ENCODE peak calls at places on chromosomes 13 and 19, in six cellular contexts. W is GM12878, S is SK-N-SH, Y is K562, P is H1, D is HepG2. I is an unnamed sample.

GRCh38 chr13:113297370-113297871 is 382 bp downstream of the LAMP1 start:
- DNase-seq in W (no peak), S (no peak), Y (peak), P (no peak), D (no peak), I (no peak)

GRCh38 chr19:58558066-58558622 is at the start of gene UBE2M:
- DNase-seq in W (no peak), S (no peak), Y (peak), P (no peak), D (no peak), I (no peak)

GRCh38 chr19:3692141-3693029 is 7.9 kb downstream of the PIP5K1C start:
- DNase-seq in W (no peak), S (peak), Y (no peak), P (no peak), D (no peak), I (no peak)

GRCh38 chr13:78631077-78631476 is 27.7 kb upstream of the POU4F1 start:
- DNase-seq in W (no peak), S (no peak), Y (no peak), P (no peak), D (no peak), I (no peak)

GRCh38 chr19:17754634-17755532 is 3.6 kb downstream of the FCHO1 start:
- DNase-seq in W (peak), S (no peak), Y (no peak), P (no peak), D (no peak), I (no peak)

GRCh38 chr19:9427941-9428340 is 7.4 kb downstream of the ZNF266 start:
- DNase-seq in W (no peak), S (no peak), Y (no peak), P (no peak), D (no peak), I (no peak)

GRCh38 chr19:44163789-44164188 is 1.1 kb upstream of the ZNF226 start:
- DNase-seq in W (no peak), S (no peak), Y (no peak), P (no peak), D (no peak), I (no peak)

GRCh38 chr13:53068841-53069520 is 40.4 kb downstream of the OLFM4 start:
- DNase-seq in W (no peak), S (peak), Y (no peak), P (no peak), D (no peak), I (no peak)

GRCh38 chr13:76696370-76696769 is 189.8 kb downstream of the KCTD12 start:
- DNase-seq in W (no peak), S (peak), Y (no peak), P (no peak), D (peak), I (no peak)

GRCh38 chr19:33325920-33326319 is 23.6 kb upstream of the CEBPA start:
- DNase-seq in W (no peak), S (no peak), Y (no peak), P (no peak), D (no peak), I (no peak)

GRCh38 chr19:10149427-10149826 is 29.7 kb upstream of the EIF3G start:
- DNase-seq in W (no peak), S (no peak), Y (no peak), P (no peak), D (no peak), I (no peak)

GRCh38 chr19:35106898-35107540 is 8.6 kb upstream of the FXYD3 start:
- DNase-seq in W (no peak), S (no peak), Y (no peak), P (no peak), D (no peak), I (no peak)

GRCh38 chr13:29713841-29714240 is 118.4 kb upstream of the SLC7A1 start:
- DNase-seq in W (no peak), S (peak), Y (peak), P (no peak), D (no peak), I (peak)

GRCh38 chr13:48151766-48152165 is 56.9 kb upstream of the MED4 start:
- DNase-seq in W (no peak), S (no peak), Y (no peak), P (no peak), D (no peak), I (no peak)

GRCh38 chr13:43298799-43299198 is 275.4 kb downstream of the DNAJC15 start:
- DNase-seq in W (no peak), S (no peak), Y (no peak), P (no peak), D (no peak), I (no peak)

GRCh38 chr13:74132152-74132767 is 1.9 kb downstream of the KLF12 start:
- DNase-seq in W (no peak), S (no peak), Y (no peak), P (no peak), D (peak), I (no peak)

GRCh38 chr13:37443538-37443937 is 155.0 kb downstream of the POSTN start:
- DNase-seq in W (no peak), S (no peak), Y (no peak), P (no peak), D (no peak), I (no peak)
- TF ChIP-seq SIN3A in W (no peak), S (no peak), Y (no peak), P (no peak), D (no peak), I (no peak)

GRCh38 chr13:98203641-98204326 is 26.7 kb upstream of the RNF113B start:
- DNase-seq in W (no peak), S (no peak), Y (no peak), P (no peak), D (no peak), I (no peak)

GRCh38 chr13:98206946-98207345 is 29.9 kb upstream of the RNF113B start:
- DNase-seq in W (no peak), S (no peak), Y (no peak), P (no peak), D (no peak), I (no peak)

GRCh38 chr13:98204546-98204945 is 27.5 kb upstream of the RNF113B start:
- DNase-seq in W (no peak), S (no peak), Y (no peak), P (no peak), D (no peak), I (no peak)

GRCh38 chr13:98208606-98209005 is 31.5 kb upstream of the RNF113B start:
- DNase-seq in W (no peak), S (no peak), Y (no peak), P (no peak), D (no peak), I (no peak)

DNA sequence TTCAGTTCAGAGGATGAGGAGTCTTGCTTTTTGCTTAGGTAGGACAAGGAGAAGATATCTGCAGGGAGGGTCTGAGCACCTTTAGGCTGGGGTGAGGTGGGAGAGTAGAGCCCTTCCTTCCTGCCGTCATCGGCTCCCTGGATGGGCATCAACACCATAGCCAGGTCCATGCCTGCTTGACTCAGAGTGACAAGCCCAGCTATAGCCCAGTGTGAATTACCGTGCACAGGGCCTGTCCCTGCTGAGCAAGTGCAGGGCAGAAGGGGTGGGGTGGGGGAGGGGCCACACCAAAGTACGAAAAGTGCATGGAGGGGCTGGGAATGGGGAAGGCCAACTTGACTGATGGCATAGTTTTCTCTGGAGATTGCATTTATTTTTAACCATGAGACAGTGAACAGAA is 30.3 kb upstream of the RNF113B start:
- DNase-seq in W (no peak), S (no peak), Y (no peak), P (no peak), D (no peak), I (no peak)
- H2AFZ ChIP-seq in W (no peak), S (no peak), Y (no peak), P (no peak), D (no peak), I (no peak)

DNA sequence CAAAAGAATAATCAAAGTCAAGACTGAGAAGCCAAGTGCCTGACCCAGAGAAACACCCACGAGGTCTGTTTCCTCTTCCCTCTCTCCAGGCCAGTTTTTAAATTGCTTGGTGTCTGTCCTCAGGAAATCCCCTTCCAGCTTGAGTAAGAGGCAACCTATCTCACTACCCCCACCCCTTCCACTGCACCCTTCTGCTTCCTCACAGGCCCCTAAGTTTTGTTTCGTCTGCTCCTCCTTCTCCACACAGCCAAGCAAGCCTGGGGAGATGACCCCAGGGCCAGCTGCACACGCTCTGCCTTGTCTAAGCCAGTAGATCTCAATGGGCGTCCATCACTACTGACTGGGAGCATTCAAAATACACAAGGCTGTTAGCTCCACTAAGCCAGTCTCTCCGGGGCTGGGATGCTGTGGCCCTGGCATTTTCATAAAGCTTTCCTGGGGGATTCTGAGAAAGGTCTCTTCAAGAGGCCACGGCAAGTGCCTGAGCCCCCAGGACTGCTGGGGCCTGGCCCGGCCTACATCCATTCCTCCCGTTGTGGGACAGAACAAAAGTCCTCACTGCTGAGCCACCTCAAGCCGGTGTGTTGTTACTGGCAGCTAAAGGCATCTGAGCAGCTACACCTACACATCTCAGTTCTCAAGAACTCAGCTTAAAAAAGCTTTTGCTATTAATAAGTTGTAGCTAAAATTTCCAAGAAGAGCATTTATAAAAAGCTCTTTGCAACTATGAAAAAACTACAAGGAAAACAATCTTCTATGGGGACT is 14.9 kb upstream of the IL4I1 start:
- DNase-seq in W (peak), S (no peak), Y (no peak), P (no peak), D (no peak), I (no peak)
- TF ChIP-seq SIN3A in W (no peak), S (no peak), Y (no peak), P (no peak), D (no peak), I (no peak)

DNA sequence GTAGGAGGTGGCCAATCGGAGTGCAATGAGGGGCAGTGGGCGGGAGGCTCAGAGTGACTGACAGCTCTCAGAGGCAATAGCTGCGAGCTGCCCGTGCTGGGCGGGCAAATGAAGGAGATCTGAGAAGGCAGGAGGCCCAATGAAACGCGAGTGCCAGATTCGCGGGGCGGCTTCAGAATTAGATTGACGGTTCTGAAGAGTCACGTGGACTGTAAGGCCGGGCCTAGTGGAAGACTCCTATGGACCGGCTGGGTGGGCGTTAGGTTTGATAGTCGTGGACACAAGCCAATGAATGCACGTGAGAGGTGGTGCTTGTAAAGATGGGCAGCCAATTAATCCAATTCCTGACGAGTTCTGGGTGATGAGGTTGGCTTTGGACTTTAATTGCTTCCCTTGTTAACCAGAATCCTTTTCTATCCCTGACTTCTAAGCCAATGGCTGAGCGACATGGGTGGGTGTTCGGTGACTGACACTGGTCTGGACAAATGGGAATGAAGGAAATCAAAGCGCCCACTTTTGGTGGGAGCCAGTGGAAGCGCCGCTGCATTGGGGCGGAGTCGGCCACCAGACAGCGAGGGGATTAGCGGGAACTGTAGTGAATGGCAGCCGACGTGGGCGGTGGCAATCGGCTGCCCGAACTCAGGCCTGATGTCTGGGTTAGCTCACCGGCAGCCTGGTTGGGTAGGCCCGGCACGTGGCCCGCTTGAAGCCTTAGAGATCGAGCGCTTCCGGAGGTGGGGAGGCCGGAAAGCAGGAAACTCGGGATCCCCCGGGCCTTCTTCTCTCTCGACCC is 524 bp upstream of the KHSRP start:
- DNase-seq in W (peak), S (peak), Y (peak), P (peak), D (peak), I (peak)
- H2AFZ ChIP-seq in W (peak), S (peak), Y (peak), P (peak), D (peak), I (no peak)

DNA sequence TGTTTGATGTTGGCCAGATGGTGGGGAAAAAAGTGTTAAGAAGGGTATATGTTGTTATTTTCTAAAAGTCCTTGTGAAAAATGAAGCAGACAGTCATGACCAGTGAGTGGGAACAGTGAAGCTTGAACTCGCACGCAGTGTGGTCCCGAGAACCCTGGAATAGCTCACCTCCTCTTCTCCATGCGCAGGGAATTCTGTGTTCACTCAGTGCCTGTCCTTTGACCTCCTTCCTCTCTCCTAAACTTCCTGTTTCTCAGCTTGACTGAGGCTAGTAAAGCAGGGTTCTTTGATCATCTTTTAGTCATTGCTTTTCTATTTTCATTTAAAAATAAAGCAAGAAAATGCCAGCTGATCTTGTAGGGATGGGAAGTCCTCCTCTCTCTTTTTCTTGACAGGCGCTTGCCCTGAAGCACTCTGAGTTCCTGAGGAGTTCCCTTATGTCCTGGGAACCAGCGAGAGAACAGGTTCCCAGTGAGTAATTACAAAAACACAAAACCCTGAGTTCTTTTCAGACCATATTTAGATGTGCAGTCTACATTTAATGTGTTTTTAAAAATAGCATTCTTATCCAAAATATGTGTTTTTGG is 62.8 kb downstream of the ARHGEF7 start:
- DNase-seq in W (no peak), S (no peak), Y (no peak), P (no peak), D (no peak), I (no peak)
- TF ChIP-seq SIN3A in W (no peak), S (no peak), Y (no peak), P (no peak), D (no peak), I (no peak)

GRCh38 chr13:80235559-80236296 is 105.2 kb downstream of the SPRY2 start:
- DNase-seq in W (no peak), S (no peak), Y (no peak), P (no peak), D (no peak), I (no peak)
- H2AFZ ChIP-seq in W (no peak), S (peak), Y (no peak), P (no peak), D (no peak), I (peak)

DNA sequence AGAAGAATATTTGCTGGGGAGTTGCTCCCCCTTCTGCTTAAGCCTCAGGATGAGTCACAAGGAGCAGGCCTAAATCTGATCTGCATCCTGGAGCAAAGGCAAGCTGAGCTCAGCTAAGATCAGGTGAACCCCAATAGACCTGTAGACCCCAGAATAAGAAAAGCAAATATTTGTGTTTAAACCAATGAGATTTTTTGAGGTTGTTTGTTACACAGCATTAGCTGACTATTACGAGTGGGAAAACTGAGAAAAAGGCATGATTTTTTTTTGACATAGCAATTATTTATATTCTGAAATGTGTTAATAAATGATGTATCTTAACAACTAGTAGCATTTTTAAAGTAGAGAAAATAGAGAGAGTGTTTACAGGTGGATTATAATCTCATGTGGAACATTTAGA is 45.1 kb downstream of the ADGRE3 start:
- DNase-seq in W (no peak), S (no peak), Y (no peak), P (no peak), D (no peak), I (no peak)
- TF ChIP-seq SIN3A in W (no peak), S (no peak), Y (no peak), P (no peak), D (no peak), I (no peak)

GRCh38 chr19:50657222-50657669 is 8.0 kb downstream of the C19orf81 start:
- DNase-seq in W (no peak), S (no peak), Y (peak), P (no peak), D (no peak), I (no peak)

GRCh38 chr19:50659318-50660082 is 10.3 kb downstream of the C19orf81 start:
- DNase-seq in W (no peak), S (peak), Y (no peak), P (no peak), D (no peak), I (no peak)

GRCh38 chr19:50658438-50659317 is 9.4 kb downstream of the C19orf81 start:
- DNase-seq in W (no peak), S (peak), Y (peak), P (peak), D (no peak), I (peak)

GRCh38 chr19:50660083-50660366 is 10.8 kb downstream of the C19orf81 start:
- DNase-seq in W (no peak), S (no peak), Y (no peak), P (no peak), D (no peak), I (no peak)

DNA sequence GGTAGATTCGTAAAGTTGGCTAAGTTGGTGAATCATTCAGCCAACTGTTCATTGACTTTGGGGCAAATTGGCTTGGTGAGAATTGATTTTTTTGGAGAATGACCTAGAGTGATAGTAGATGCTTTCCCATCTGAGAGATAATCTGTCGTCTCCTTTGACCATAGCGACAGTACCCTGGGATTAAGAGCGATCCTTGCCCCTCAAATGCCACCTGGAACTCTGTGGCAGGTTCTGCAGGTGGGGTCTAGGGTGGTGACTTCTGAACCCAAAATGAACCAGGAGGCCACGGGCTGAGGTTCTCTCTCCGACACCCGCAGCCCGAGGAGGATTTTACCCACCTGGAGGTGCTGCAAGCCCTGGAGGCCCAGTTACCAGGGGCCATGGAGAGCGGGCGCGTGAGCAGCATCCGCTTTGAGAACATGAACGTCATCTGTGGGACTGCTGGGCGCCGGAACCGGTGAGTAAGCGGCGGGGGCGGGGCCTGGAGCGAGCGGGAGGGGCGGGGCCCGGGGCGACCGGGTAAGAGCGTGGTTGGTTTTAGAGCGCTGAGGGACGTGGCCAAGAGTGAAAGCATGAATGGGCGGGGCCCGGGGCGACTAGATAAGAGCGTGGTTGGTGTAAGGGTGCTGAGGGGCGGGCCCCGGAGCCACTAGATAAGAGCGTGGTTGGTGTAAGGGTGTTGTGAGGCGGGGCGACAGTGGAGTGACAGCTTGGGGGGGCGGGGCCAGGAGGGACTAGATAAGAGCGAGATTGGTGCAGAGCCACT is 8.6 kb downstream of the C19orf81 start:
- DNase-seq in W (peak), S (peak), Y (peak), P (peak), D (peak), I (peak)
- H2AFZ ChIP-seq in W (no peak), S (peak), Y (peak), P (peak), D (no peak), I (no peak)

GRCh38 chr13:51523082-51523518 is 61.2 kb upstream of the WDFY2 start:
- DNase-seq in W (no peak), S (peak), Y (no peak), P (no peak), D (peak), I (no peak)

GRCh38 chr13:51520524-51520923 is 63.7 kb upstream of the WDFY2 start:
- DNase-seq in W (no peak), S (no peak), Y (no peak), P (no peak), D (peak), I (no peak)

GRCh38 chr13:51519839-51520238 is 64.4 kb upstream of the WDFY2 start:
- DNase-seq in W (no peak), S (no peak), Y (no peak), P (no peak), D (peak), I (no peak)

GRCh38 chr13:51524312-51524711 is 60.0 kb upstream of the WDFY2 start:
- DNase-seq in W (no peak), S (no peak), Y (no peak), P (no peak), D (peak), I (no peak)

DNA sequence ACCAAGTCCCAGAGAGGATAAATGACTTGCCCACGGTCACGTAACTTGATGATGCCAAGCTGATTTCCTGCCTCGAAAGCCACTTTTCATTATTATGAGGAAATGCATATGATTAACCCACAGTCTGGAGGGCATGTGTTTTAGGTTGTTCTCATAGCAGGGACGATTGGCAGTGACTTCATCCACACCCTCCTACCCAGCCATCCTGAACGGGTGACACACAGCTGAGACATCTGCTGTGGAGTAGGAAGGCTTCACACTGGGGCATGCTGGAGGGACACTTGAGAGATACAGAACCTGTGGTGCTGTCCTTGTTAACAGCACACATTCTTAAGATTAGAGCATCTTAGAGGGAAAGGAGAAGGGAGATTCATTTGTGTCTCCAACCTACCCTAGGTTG is 65.4 kb upstream of the WDFY2 start:
- DNase-seq in W (no peak), S (no peak), Y (no peak), P (no peak), D (no peak), I (no peak)
- TF ChIP-seq SIN3A in W (no peak), S (no peak), Y (no peak), P (no peak), D (no peak), I (no peak)